ENCODE peak calls at places on chromosomes 2 and 18, in eight cellular contexts. Y is AG10803, V is endothelial cell, R is glutamatergic neuron, M is PC-3, F is body of pancreas, X is cardiac muscle cell, W is fibroblast of the aortic adventitia. T is an unnamed sample.

GRCh38 chr2:167258712-167259111 is 370.4 kb downstream of the XIRP2 start:
- DNase-seq in Y (no peak), V (no peak), R (peak), M (no peak), F (no peak), X (no peak), W (no peak), T (no peak)

GRCh38 chr2:164178835-164179470 is 442.3 kb downstream of the GRB14 start:
- DNase-seq in Y (peak), V (no peak), R (no peak), M (no peak), F (no peak), X (no peak), W (no peak), T (no peak)

GRCh38 chr2:26850565-26850964 is 2.6 kb downstream of the DPYSL5 start:
- DNase-seq in Y (no peak), V (no peak), R (no peak), M (no peak), F (no peak), X (no peak), W (no peak), T (no peak)

GRCh38 chr18:24373331-24373730 is 24.3 kb downstream of the OSBPL1A start:
- DNase-seq in Y (no peak), V (no peak), R (no peak), M (peak), F (no peak), X (no peak), W (no peak), T (no peak)

GRCh38 chr2:24920813-24921441 is 890 bp upstream of the ADCY3 start:
- DNase-seq in Y (no peak), V (no peak), R (peak), M (peak), F (no peak), X (no peak), W (no peak), T (no peak)

GRCh38 chr18:59628995-59629394 is 68.2 kb downstream of the CCBE1 start:
- DNase-seq in Y (no peak), V (no peak), R (no peak), M (no peak), F (no peak), X (no peak), W (no peak), T (no peak)

GRCh38 chr2:74902281-74902860 is 56.1 kb upstream of the POLE4 start:
- DNase-seq in Y (no peak), V (no peak), R (no peak), M (no peak), F (no peak), X (no peak), W (no peak), T (no peak)

GRCh38 chr2:152623076-152623740 is 94.1 kb downstream of the PRPF40A start:
- DNase-seq in Y (no peak), V (no peak), R (no peak), M (no peak), F (no peak), X (no peak), W (no peak), T (no peak)

GRCh38 chr2:65545818-65546217 is 113.4 kb upstream of the SPRED2 start:
- DNase-seq in Y (peak), V (no peak), R (no peak), M (no peak), F (no peak), X (peak), W (peak), T (peak)

GRCh38 chr2:98269274-98269673 is 77.0 kb upstream of the CNGA3 start:
- DNase-seq in Y (peak), V (peak), R (no peak), M (peak), F (peak), X (peak), W (peak), T (peak)

GRCh38 chr2:106095478-106096392 is 98.4 kb downstream of the UXS1 start:
- DNase-seq in Y (no peak), V (no peak), R (no peak), M (no peak), F (no peak), X (no peak), W (no peak), T (no peak)
- TF ChIP-seq CTCF in Y (no peak), V (peak), R (peak), M (no peak), F (no peak), X (no peak), W (no peak), T (no peak)

DNA sequence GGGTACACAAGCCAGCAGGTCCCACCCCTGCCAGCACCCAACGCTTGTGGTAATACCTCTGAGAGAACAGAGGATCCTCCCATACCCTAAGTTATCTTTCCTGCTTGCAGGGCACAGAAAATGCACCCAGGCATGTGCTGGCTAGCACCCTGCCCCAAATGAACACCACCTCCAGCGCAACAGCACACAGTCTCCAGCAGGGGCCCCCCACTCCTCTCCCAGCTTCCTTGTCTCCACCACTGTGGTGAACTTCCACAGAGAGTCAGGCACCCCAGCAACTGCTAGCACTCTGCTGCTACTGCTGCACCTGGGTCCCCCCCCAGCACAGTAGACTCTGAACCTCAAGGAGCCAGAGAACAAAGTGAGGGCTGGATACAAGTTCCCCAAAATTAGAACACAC is 216.8 kb upstream of the CNTNAP5 start:
- DNase-seq in Y (no peak), V (peak), R (no peak), M (no peak), F (no peak), X (no peak), W (no peak), T (no peak)
- TF ChIP-seq CTCF in Y (no peak), V (peak), R (no peak), M (peak), F (no peak), X (no peak), W (no peak), T (no peak)

GRCh38 chr2:160279813-160280465 is 79.9 kb upstream of the ITGB6 start:
- DNase-seq in Y (peak), V (no peak), R (no peak), M (peak), F (no peak), X (peak), W (peak), T (peak)

GRCh38 chr2:160286541-160286940 is 86.5 kb upstream of the ITGB6 start:
- DNase-seq in Y (no peak), V (no peak), R (no peak), M (no peak), F (no peak), X (no peak), W (no peak), T (no peak)

GRCh38 chr2:160282063-160282580 is 82.0 kb upstream of the ITGB6 start:
- DNase-seq in Y (peak), V (no peak), R (no peak), M (no peak), F (no peak), X (peak), W (peak), T (no peak)

GRCh38 chr2:160281213-160281612 is 81.1 kb upstream of the ITGB6 start:
- DNase-seq in Y (no peak), V (no peak), R (no peak), M (no peak), F (no peak), X (no peak), W (no peak), T (no peak)

DNA sequence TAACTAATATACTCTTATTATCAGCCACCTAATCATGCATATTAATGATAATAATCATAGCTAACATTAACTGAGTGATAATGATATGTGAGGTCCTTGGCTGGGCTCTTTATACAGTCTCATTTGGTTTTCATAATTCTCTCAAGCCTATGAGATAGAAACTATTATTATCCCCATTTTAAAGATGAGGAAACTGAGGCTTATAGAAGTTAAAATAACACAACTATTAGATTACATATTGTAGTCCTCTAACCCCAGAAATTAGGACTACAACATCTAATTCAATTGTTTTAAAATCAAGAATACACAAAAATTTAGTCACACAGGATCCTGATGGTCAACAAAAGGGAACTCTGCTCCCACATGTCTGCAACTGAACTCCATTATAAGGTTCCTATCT is 83.6 kb upstream of the ITGB6 start:
- DNase-seq in Y (no peak), V (no peak), R (no peak), M (no peak), F (no peak), X (no peak), W (no peak), T (no peak)
- TF ChIP-seq CTCF in Y (no peak), V (no peak), R (no peak), M (no peak), F (no peak), X (no peak), W (no peak), T (no peak)

DNA sequence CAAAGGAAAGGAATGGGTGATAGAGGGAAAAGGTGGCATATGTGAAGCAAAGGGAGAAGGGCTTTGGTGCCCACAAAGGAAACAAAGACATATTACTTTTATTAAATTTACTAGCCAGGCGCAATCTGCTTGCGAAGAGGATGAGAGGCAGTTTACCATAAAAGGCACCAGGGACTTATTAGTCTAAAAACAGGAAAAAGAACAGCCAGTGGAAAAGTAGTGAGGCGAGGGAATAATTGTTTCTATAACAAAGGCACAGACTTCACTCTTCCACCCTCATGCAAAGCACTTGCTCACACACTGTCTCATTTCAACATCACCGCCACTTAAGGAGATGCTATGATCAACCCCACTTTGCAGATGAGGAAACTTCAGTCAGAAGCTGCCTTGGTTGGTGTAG is 210.5 kb downstream of the ALPK2 start:
- DNase-seq in Y (no peak), V (no peak), R (no peak), M (no peak), F (no peak), X (no peak), W (no peak), T (no peak)
- TF ChIP-seq CTCF in Y (no peak), V (no peak), R (no peak), M (no peak), F (no peak), X (no peak), W (no peak), T (no peak)

GRCh38 chr2:231931481-231931915 is 5.3 kb upstream of the NPPC start:
- DNase-seq in Y (peak), V (no peak), R (no peak), M (no peak), F (no peak), X (no peak), W (no peak), T (no peak)

GRCh38 chr2:231930601-231931281 is 4.5 kb upstream of the NPPC start:
- DNase-seq in Y (peak), V (no peak), R (no peak), M (no peak), F (no peak), X (peak), W (peak), T (no peak)

GRCh38 chr2:231928901-231929725 is 2.9 kb upstream of the NPPC start:
- DNase-seq in Y (no peak), V (no peak), R (no peak), M (no peak), F (no peak), X (no peak), W (no peak), T (no peak)

GRCh38 chr2:231928481-231928880 is 2.3 kb upstream of the NPPC start:
- DNase-seq in Y (no peak), V (peak), R (no peak), M (no peak), F (no peak), X (no peak), W (no peak), T (no peak)

DNA sequence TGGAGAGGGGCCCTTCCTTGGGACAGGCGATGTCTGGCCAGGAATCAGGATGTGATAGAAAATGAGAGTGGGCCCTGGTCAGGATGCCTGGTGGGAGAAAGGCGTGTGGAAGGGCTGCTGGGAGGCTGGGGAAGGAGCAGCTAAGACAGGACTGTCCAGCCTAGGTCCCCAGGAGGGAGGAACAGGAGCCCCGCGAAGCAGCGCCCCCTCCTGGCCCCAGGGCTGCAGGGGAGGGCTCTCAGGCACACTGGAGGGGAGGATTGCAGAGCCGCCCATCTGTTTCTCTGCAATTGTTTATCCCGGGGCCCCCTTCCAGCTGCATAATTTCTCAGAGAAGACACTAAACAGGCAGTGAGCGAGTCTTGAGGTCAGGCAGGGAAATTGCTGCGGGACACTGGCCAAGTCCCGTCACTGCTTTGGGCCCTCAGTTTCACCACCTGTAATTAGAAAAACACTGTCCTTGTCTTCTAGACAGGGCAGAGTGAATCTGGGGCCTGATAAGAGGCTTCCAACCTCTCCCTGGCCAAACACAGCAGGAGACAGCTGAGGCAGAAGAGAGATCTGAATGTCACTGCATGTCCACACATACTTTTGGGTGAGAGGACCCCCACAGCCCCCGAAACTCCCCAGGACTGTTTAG is 3.9 kb upstream of the NPPC start:
- DNase-seq in Y (peak), V (no peak), R (peak), M (no peak), F (no peak), X (peak), W (peak), T (no peak)
- TF ChIP-seq CTCF in Y (peak), V (peak), R (peak), M (peak), F (no peak), X (peak), W (peak), T (peak)

DNA sequence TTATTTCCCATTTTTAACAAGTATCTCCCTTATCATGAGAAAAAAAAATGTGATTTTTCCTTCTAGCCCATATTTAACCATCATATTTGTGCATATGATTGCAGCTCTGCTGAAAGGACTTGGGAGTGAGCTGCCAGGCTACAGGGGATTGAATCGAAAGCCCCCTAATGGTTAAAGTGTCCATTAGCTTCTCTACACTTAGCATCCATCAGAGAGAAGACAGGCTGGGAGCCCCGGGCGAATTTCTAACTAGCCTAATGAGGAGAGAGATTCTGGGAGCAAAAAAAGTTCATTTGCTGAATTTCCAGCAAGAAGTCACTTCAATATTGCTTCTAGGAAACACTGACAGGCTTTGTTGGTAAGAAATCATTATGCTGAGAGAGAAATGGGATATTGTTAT is 848.8 kb downstream of the TDRD15 start:
- DNase-seq in Y (no peak), V (no peak), R (peak), M (no peak), F (no peak), X (no peak), W (no peak), T (no peak)
- TF ChIP-seq CTCF in Y (no peak), V (no peak), R (no peak), M (no peak), F (no peak), X (no peak), W (no peak), T (no peak)

GRCh38 chr2:130288467-130289403 is 54.0 kb upstream of the IMP4 start:
- DNase-seq in Y (no peak), V (no peak), R (no peak), M (no peak), F (no peak), X (no peak), W (no peak), T (no peak)
- TF ChIP-seq CTCF in Y (no peak), V (no peak), R (no peak), M (no peak), F (no peak), X (no peak), W (no peak), T (no peak)

GRCh38 chr2:173493874-173494273 is 139.2 kb downstream of the CDCA7 start:
- DNase-seq in Y (no peak), V (no peak), R (no peak), M (no peak), F (no peak), X (no peak), W (no peak), T (no peak)
- TF ChIP-seq CTCF in Y (no peak), V (no peak), R (no peak), M (peak), F (no peak), X (no peak), W (peak), T (peak)

DNA sequence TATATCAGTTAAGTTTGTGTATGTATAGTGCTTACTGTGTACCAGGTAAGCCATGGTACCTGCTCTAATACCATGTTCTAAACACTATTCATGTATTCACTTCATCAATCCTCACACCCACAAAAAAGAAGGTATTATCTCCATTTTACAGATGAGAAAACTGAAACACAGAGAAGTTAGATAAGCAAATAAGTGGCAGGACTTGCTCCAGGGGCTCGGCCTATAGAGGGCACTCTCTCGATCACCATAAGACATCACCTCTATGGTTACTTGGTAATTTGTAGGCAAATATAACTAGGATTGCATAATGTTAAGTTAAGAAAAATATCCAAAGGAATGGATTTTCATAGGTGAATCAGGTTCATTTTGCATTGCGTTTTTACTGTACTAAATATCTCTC is 118.1 kb upstream of the FN1 start:
- DNase-seq in Y (no peak), V (no peak), R (no peak), M (no peak), F (no peak), X (no peak), W (no peak), T (no peak)
- TF ChIP-seq CTCF in Y (no peak), V (no peak), R (no peak), M (peak), F (no peak), X (no peak), W (no peak), T (peak)